ENCODE peak calls at places on chromosomes 1 and 21, in four cellular contexts. J is small intestine, V is GM12892, Q is brain microvascular endothelial cell. L is an unnamed sample.

GRCh38 chr1:87279201-87279860 is 49.3 kb upstream of the LMO4 start:
- DNase-seq in V (no peak), Q (peak), J (no peak), L (no peak)

GRCh38 chr1:8217011-8217711 is 100.8 kb upstream of the SLC45A1 start:
- DNase-seq in Q (no peak), J (peak), V (no peak), L (no peak)

GRCh38 chr1:29583727-29584126 is 347.4 kb downstream of the PTPRU start:
- DNase-seq in Q (no peak), J (no peak), V (no peak), L (no peak)

GRCh38 chr1:153750026-153750995 is 22.5 kb downstream of the INTS3 start:
- DNase-seq in Q (no peak), J (no peak), V (no peak), L (no peak)

GRCh38 chr1:234311414-234311813 is 61.8 kb upstream of the COA6 start:
- DNase-seq in J (no peak), Q (no peak), V (no peak), L (no peak)

GRCh38 chr1:233016798-233017197 is 66.4 kb downstream of the NTPCR start:
- DNase-seq in V (no peak), Q (no peak), J (no peak), L (no peak)

GRCh38 chr1:155295183-155295941 is 5.9 kb downstream of the PKLR start:
- DNase-seq in Q (no peak), J (no peak), V (no peak), L (no peak)

GRCh38 chr1:202158810-202159533 is 1.4 kb downstream of the PTPN7 start:
- DNase-seq in Q (no peak), V (peak), J (no peak), L (no peak)

GRCh38 chr1:54397980-54398379 is 8.2 kb downstream of the SSBP3 start:
- DNase-seq in J (no peak), Q (no peak), V (no peak), L (no peak)

GRCh38 chr1:245337829-245338484 is 183.2 kb downstream of the KIF26B start:
- DNase-seq in J (no peak), Q (no peak), V (no peak), L (no peak)

GRCh38 chr21:46118305-46118870 is 20.5 kb downstream of the COL6A2 start:
- DNase-seq in J (no peak), V (peak), Q (no peak), L (no peak)

GRCh38 chr1:117967472-117967871 is 37.9 kb downstream of the WDR3 start:
- DNase-seq in Q (peak), J (no peak), V (no peak), L (no peak)

GRCh38 chr1:113981962-113982931 is 3.0 kb downstream of the OLFML3 start:
- DNase-seq in J (peak), V (no peak), Q (peak), L (peak)

GRCh38 chr21:17796037-17796403 is 23.1 kb downstream of the C21orf91 start:
- DNase-seq in V (no peak), Q (no peak), J (no peak), L (no peak)

GRCh38 chr1:160376525-160377131 is 9.8 kb downstream of the NHLH1 start:
- DNase-seq in V (no peak), J (peak), Q (peak), L (no peak)

GRCh38 chr1:47998396-47998990 is 1.3 kb upstream of the TRABD2B start:
- DNase-seq in V (no peak), Q (no peak), J (no peak), L (no peak)

GRCh38 chr1:228142616-228143203 is 2.6 kb downstream of the GUK1 start:
- DNase-seq in J (no peak), Q (no peak), V (no peak), L (no peak)

GRCh38 chr1:226737819-226738420 is 1.2 kb downstream of the ITPKB start:
- DNase-seq in V (no peak), Q (peak), J (peak), L (no peak)

GRCh38 chr1:1929639-1930545 is 10.8 kb upstream of the TMEM52 start:
- DNase-seq in J (no peak), Q (no peak), V (no peak), L (no peak)

GRCh38 chr1:193434319-193434718 is 247.9 kb upstream of the B3GALT2 start:
- DNase-seq in Q (peak), V (no peak), J (no peak), L (peak)

GRCh38 chr1:110645962-110646735 is 28.6 kb downstream of the KCNA3 start:
- DNase-seq in V (no peak), J (no peak), Q (no peak), L (peak)

GRCh38 chr1:46183119-46183842 is 7.0 kb upstream of the P3R3URF start:
- DNase-seq in J (peak), V (no peak), Q (peak), L (peak)